ENCODE peak calls at places on chromosomes 2 and 18, in seven cellular contexts. One of them, this sample, is unnamed.

GRCh38 chr2:18161681-18162080 is 283.2 kb downstream of the KCNS3 start:
- DNase-seq in adrenal gland: no peak
- DNase-seq in epithelial cell of esophagus: no peak
- DNase-seq in fibroblast of lung: no peak
- DNase-seq in OCI-LY7: no peak
- DNase-seq in DND-41: no peak
- DNase-seq in CD8-positive, alpha-beta T cell: no peak
- DNase-seq in this sample: no peak

GRCh38 chr18:1412660-1413659 is 508.3 kb downstream of the ADCYAP1 start:
- DNase-seq in epithelial cell of esophagus: peak; percentile 0
- DNase-seq in adrenal gland: no peak
- DNase-seq in CD8-positive, alpha-beta T cell: no peak
- DNase-seq in fibroblast of lung: no peak
- DNase-seq in OCI-LY7: no peak
- DNase-seq in DND-41: no peak
- DNase-seq in this sample: no peak

GRCh38 chr18:6959110-6959509 is 158.5 kb downstream of the LAMA1 start:
- DNase-seq in epithelial cell of esophagus: no peak
- DNase-seq in CD8-positive, alpha-beta T cell: no peak
- DNase-seq in OCI-LY7: no peak
- DNase-seq in DND-41: no peak
- DNase-seq in fibroblast of lung: no peak
- DNase-seq in adrenal gland: no peak
- DNase-seq in this sample: no peak

GRCh38 chr2:203689424-203690109 is 16.9 kb upstream of the CD28 start:
- DNase-seq in adrenal gland: no peak
- DNase-seq in epithelial cell of esophagus: no peak
- DNase-seq in CD8-positive, alpha-beta T cell: no peak
- DNase-seq in OCI-LY7: peak; percentile 67
- DNase-seq in fibroblast of lung: no peak
- DNase-seq in DND-41: peak; percentile 21
- DNase-seq in this sample: no peak

GRCh38 chr18:43780782-43781340 is 503.6 kb upstream of the SYT4 start:
- DNase-seq in OCI-LY7: no peak
- DNase-seq in DND-41: no peak
- DNase-seq in CD8-positive, alpha-beta T cell: no peak
- DNase-seq in epithelial cell of esophagus: peak; percentile 60
- DNase-seq in adrenal gland: no peak
- DNase-seq in fibroblast of lung: peak; percentile 54
- DNase-seq in this sample: peak; percentile 16

GRCh38 chr2:234555616-234556249 is 58.9 kb upstream of the ARL4C start:
- DNase-seq in OCI-LY7: no peak
- DNase-seq in DND-41: no peak
- DNase-seq in epithelial cell of esophagus: no peak
- DNase-seq in CD8-positive, alpha-beta T cell: no peak
- DNase-seq in fibroblast of lung: no peak
- DNase-seq in adrenal gland: no peak
- DNase-seq in this sample: no peak

GRCh38 chr18:73848656-73849055 is 299.0 kb downstream of the FBXO15 start:
- DNase-seq in adrenal gland: no peak
- DNase-seq in fibroblast of lung: peak; percentile 75
- DNase-seq in CD8-positive, alpha-beta T cell: no peak
- DNase-seq in epithelial cell of esophagus: peak; percentile 14
- DNase-seq in DND-41: no peak
- DNase-seq in OCI-LY7: no peak
- DNase-seq in this sample: peak; percentile 90

GRCh38 chr2:219001577-219002394 is 8.6 kb upstream of the CRYBA2 start:
- DNase-seq in OCI-LY7: no peak
- DNase-seq in DND-41: no peak
- DNase-seq in fibroblast of lung: no peak
- DNase-seq in adrenal gland: no peak
- DNase-seq in epithelial cell of esophagus: peak; percentile 83
- DNase-seq in CD8-positive, alpha-beta T cell: peak; percentile 29
- DNase-seq in this sample: no peak

GRCh38 chr2:48414980-48415764 is 114.8 kb upstream of the STON1 start:
- DNase-seq in OCI-LY7: no peak
- DNase-seq in adrenal gland: no peak
- DNase-seq in CD8-positive, alpha-beta T cell: no peak
- DNase-seq in epithelial cell of esophagus: no peak
- DNase-seq in fibroblast of lung: peak; percentile 10
- DNase-seq in DND-41: peak; percentile 49
- DNase-seq in this sample: no peak

GRCh38 chr18:58894937-58895336 is 30.3 kb downstream of the ZNF532 start:
- DNase-seq in epithelial cell of esophagus: no peak
- DNase-seq in OCI-LY7: no peak
- DNase-seq in adrenal gland: no peak
- DNase-seq in fibroblast of lung: no peak
- DNase-seq in DND-41: no peak
- DNase-seq in CD8-positive, alpha-beta T cell: no peak
- DNase-seq in this sample: no peak

GRCh38 chr2:9263388-9263787 is 56.8 kb downstream of the ASAP2 start:
- DNase-seq in CD8-positive, alpha-beta T cell: no peak
- DNase-seq in fibroblast of lung: no peak
- DNase-seq in adrenal gland: no peak
- DNase-seq in epithelial cell of esophagus: no peak
- DNase-seq in OCI-LY7: no peak
- DNase-seq in DND-41: no peak
- DNase-seq in this sample: no peak

GRCh38 chr2:37851428-37851827 is 73.7 kb upstream of the RMDN2 start:
- DNase-seq in CD8-positive, alpha-beta T cell: no peak
- DNase-seq in fibroblast of lung: no peak
- DNase-seq in OCI-LY7: no peak
- DNase-seq in epithelial cell of esophagus: no peak
- DNase-seq in adrenal gland: no peak
- DNase-seq in DND-41: no peak
- DNase-seq in this sample: no peak

GRCh38 chr2:152200562-152201465 is 25.3 kb upstream of the STAM2 start:
- DNase-seq in CD8-positive, alpha-beta T cell: no peak
- DNase-seq in fibroblast of lung: peak; percentile 96
- DNase-seq in DND-41: peak; percentile 26
- DNase-seq in adrenal gland: peak; percentile 91
- DNase-seq in epithelial cell of esophagus: peak; percentile 100
- DNase-seq in OCI-LY7: no peak
- DNase-seq in this sample: peak; percentile 97

GRCh38 chr2:176675557-176676256 is 406.5 kb downstream of the MTX2 start:
- DNase-seq in epithelial cell of esophagus: no peak
- DNase-seq in adrenal gland: no peak
- DNase-seq in DND-41: no peak
- DNase-seq in CD8-positive, alpha-beta T cell: no peak
- DNase-seq in fibroblast of lung: no peak
- DNase-seq in OCI-LY7: no peak
- DNase-seq in this sample: no peak

GRCh38 chr2:217797661-217798069 is 205.1 kb downstream of the TNS1 start:
- DNase-seq in CD8-positive, alpha-beta T cell: no peak
- DNase-seq in adrenal gland: no peak
- DNase-seq in OCI-LY7: peak; percentile 17
- DNase-seq in epithelial cell of esophagus: peak; percentile 84
- DNase-seq in DND-41: no peak
- DNase-seq in fibroblast of lung: no peak
- DNase-seq in this sample: no peak

GRCh38 chr18:7609617-7610016 is 42.5 kb downstream of the PTPRM start:
- DNase-seq in epithelial cell of esophagus: no peak
- DNase-seq in fibroblast of lung: no peak
- DNase-seq in adrenal gland: no peak
- DNase-seq in DND-41: no peak
- DNase-seq in CD8-positive, alpha-beta T cell: no peak
- DNase-seq in OCI-LY7: no peak
- DNase-seq in this sample: no peak

GRCh38 chr2:1140389-1141003 is 189.8 kb downstream of the SNTG2 start:
- DNase-seq in DND-41: peak; percentile 40
- DNase-seq in adrenal gland: peak; percentile 33
- DNase-seq in OCI-LY7: peak; percentile 24
- DNase-seq in fibroblast of lung: peak; percentile 0
- DNase-seq in epithelial cell of esophagus: no peak
- DNase-seq in CD8-positive, alpha-beta T cell: peak; percentile 55
- DNase-seq in this sample: no peak

GRCh38 chr2:9378433-9379371 is 44.6 kb downstream of the ITGB1BP1 start:
- DNase-seq in epithelial cell of esophagus: peak; percentile 58
- DNase-seq in fibroblast of lung: peak; percentile 85
- DNase-seq in adrenal gland: peak; percentile 76
- DNase-seq in CD8-positive, alpha-beta T cell: no peak
- DNase-seq in OCI-LY7: no peak
- DNase-seq in DND-41: no peak
- DNase-seq in this sample: peak; percentile 69

GRCh38 chr2:16623046-16623445 is 42.6 kb downstream of the CYRIA start:
- DNase-seq in epithelial cell of esophagus: peak; percentile 82
- DNase-seq in DND-41: no peak
- DNase-seq in CD8-positive, alpha-beta T cell: no peak
- DNase-seq in fibroblast of lung: peak; percentile 57
- DNase-seq in OCI-LY7: no peak
- DNase-seq in adrenal gland: no peak
- DNase-seq in this sample: no peak

GRCh38 chr2:189020179-189020578 is 46.0 kb downstream of the COL3A1 start:
- DNase-seq in OCI-LY7: no peak
- DNase-seq in fibroblast of lung: no peak
- DNase-seq in adrenal gland: no peak
- DNase-seq in epithelial cell of esophagus: no peak
- DNase-seq in CD8-positive, alpha-beta T cell: no peak
- DNase-seq in DND-41: no peak
- DNase-seq in this sample: peak; percentile 20

GRCh38 chr2:174356347-174356746 is 21.6 kb downstream of the SP9 start:
- DNase-seq in OCI-LY7: no peak
- DNase-seq in epithelial cell of esophagus: no peak
- DNase-seq in CD8-positive, alpha-beta T cell: no peak
- DNase-seq in DND-41: no peak
- DNase-seq in adrenal gland: no peak
- DNase-seq in fibroblast of lung: no peak
- DNase-seq in this sample: no peak
- H3K4me3 ChIP-seq in OCI-LY7: no peak overlapping the region
- H3K4me3 ChIP-seq in epithelial cell of esophagus: no peak overlapping the region
- H3K4me3 ChIP-seq in CD8-positive, alpha-beta T cell: no peak overlapping the region
- H3K4me3 ChIP-seq in DND-41: no peak overlapping the region
- H3K4me3 ChIP-seq in adrenal gland: no peak overlapping the region
- H3K4me3 ChIP-seq in fibroblast of lung: no peak overlapping the region
- H3K4me3 ChIP-seq in this sample: no peak overlapping the region

GRCh38 chr2:82260521-82260920 is 1956.0 kb upstream of the LRRTM1 start:
- DNase-seq in fibroblast of lung: no peak
- DNase-seq in adrenal gland: no peak
- DNase-seq in epithelial cell of esophagus: no peak
- DNase-seq in DND-41: no peak
- DNase-seq in OCI-LY7: no peak
- DNase-seq in CD8-positive, alpha-beta T cell: no peak
- DNase-seq in this sample: no peak
- H3K4me3 ChIP-seq in fibroblast of lung: no peak overlapping the region
- H3K4me3 ChIP-seq in adrenal gland: no peak overlapping the region
- H3K4me3 ChIP-seq in epithelial cell of esophagus: no peak overlapping the region
- H3K4me3 ChIP-seq in DND-41: no peak overlapping the region
- H3K4me3 ChIP-seq in OCI-LY7: no peak overlapping the region
- H3K4me3 ChIP-seq in CD8-positive, alpha-beta T cell: no peak overlapping the region
- H3K4me3 ChIP-seq in this sample: no peak overlapping the region

GRCh38 chr2:60070851-60071250 is 482.6 kb downstream of the BCL11A start:
- DNase-seq in CD8-positive, alpha-beta T cell: no peak
- DNase-seq in fibroblast of lung: no peak
- DNase-seq in epithelial cell of esophagus: no peak
- DNase-seq in DND-41: no peak
- DNase-seq in adrenal gland: no peak
- DNase-seq in OCI-LY7: no peak
- DNase-seq in this sample: no peak

GRCh38 chr2:60071427-60071826 is 482.0 kb downstream of the BCL11A start:
- DNase-seq in adrenal gland: no peak
- DNase-seq in DND-41: no peak
- DNase-seq in OCI-LY7: no peak
- DNase-seq in fibroblast of lung: no peak
- DNase-seq in epithelial cell of esophagus: no peak
- DNase-seq in CD8-positive, alpha-beta T cell: no peak
- DNase-seq in this sample: no peak

GRCh38 chr2:60072609-60073008 is 480.8 kb downstream of the BCL11A start:
- DNase-seq in fibroblast of lung: no peak
- DNase-seq in OCI-LY7: no peak
- DNase-seq in DND-41: no peak
- DNase-seq in epithelial cell of esophagus: no peak
- DNase-seq in adrenal gland: no peak
- DNase-seq in CD8-positive, alpha-beta T cell: no peak
- DNase-seq in this sample: no peak

GRCh38 chr2:60068755-60069154 is 484.7 kb downstream of the BCL11A start:
- DNase-seq in adrenal gland: no peak
- DNase-seq in CD8-positive, alpha-beta T cell: no peak
- DNase-seq in DND-41: no peak
- DNase-seq in OCI-LY7: no peak
- DNase-seq in epithelial cell of esophagus: no peak
- DNase-seq in fibroblast of lung: no peak
- DNase-seq in this sample: no peak

GRCh38 chr2:60070166-60070565 is 483.3 kb downstream of the BCL11A start:
- DNase-seq in DND-41: no peak
- DNase-seq in adrenal gland: no peak
- DNase-seq in CD8-positive, alpha-beta T cell: no peak
- DNase-seq in OCI-LY7: no peak
- DNase-seq in epithelial cell of esophagus: no peak
- DNase-seq in fibroblast of lung: no peak
- DNase-seq in this sample: no peak
- H3K4me3 ChIP-seq in DND-41: no peak overlapping the region
- H3K4me3 ChIP-seq in adrenal gland: no peak overlapping the region
- H3K4me3 ChIP-seq in CD8-positive, alpha-beta T cell: no peak overlapping the region
- H3K4me3 ChIP-seq in OCI-LY7: no peak overlapping the region
- H3K4me3 ChIP-seq in epithelial cell of esophagus: no peak overlapping the region
- H3K4me3 ChIP-seq in fibroblast of lung: no peak overlapping the region
- H3K4me3 ChIP-seq in this sample: no peak overlapping the region

GRCh38 chr2:233250985-233251305 is 528 bp upstream of the ATG16L1 start:
- DNase-seq in fibroblast of lung: no peak
- DNase-seq in adrenal gland: no peak
- DNase-seq in epithelial cell of esophagus: no peak
- DNase-seq in OCI-LY7: no peak
- DNase-seq in DND-41: no peak
- DNase-seq in CD8-positive, alpha-beta T cell: no peak
- DNase-seq in this sample: no peak

GRCh38 chr2:233252227-233252626 is 754 bp downstream of the ATG16L1 start:
- DNase-seq in epithelial cell of esophagus: no peak
- DNase-seq in fibroblast of lung: no peak
- DNase-seq in CD8-positive, alpha-beta T cell: no peak
- DNase-seq in OCI-LY7: peak; percentile 27
- DNase-seq in DND-41: peak; percentile 8
- DNase-seq in adrenal gland: peak; percentile 20
- DNase-seq in this sample: no peak

GRCh38 chr2:233251306-233252116 is at the start of gene ATG16L1:
- DNase-seq in adrenal gland: peak; percentile 97
- DNase-seq in epithelial cell of esophagus: peak; percentile 98
- DNase-seq in DND-41: peak; percentile 96
- DNase-seq in CD8-positive, alpha-beta T cell: peak; percentile 94
- DNase-seq in OCI-LY7: peak; percentile 98
- DNase-seq in fibroblast of lung: peak; percentile 95
- DNase-seq in this sample: peak; percentile 95

GRCh38 chr2:233248999-233249398 is 2.5 kb upstream of the ATG16L1 start:
- DNase-seq in OCI-LY7: no peak
- DNase-seq in fibroblast of lung: no peak
- DNase-seq in adrenal gland: no peak
- DNase-seq in epithelial cell of esophagus: no peak
- DNase-seq in DND-41: no peak
- DNase-seq in CD8-positive, alpha-beta T cell: no peak
- DNase-seq in this sample: no peak

DNA sequence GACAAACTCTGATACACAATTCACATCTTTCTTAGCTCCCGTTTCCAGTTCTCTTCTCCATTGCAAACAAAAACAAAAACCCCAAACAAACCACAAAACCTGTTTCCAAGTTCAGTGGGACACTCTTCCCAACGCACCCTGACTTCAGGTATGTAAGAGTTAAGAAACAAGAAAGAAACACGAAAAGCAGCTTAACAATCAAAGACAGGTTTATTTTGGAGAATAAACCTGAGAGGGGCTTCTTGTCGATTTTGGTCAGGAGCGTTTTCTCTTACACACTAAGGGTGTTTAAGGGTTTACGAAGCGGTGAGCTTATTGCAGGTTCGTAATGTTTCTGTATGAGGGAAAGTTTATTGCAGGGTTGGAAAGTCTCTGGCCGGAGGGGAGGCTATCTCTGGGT is 905 bp upstream of the ATG16L1 start:
- DNase-seq in fibroblast of lung: no peak
- DNase-seq in epithelial cell of esophagus: no peak
- DNase-seq in CD8-positive, alpha-beta T cell: no peak
- DNase-seq in OCI-LY7: no peak
- DNase-seq in DND-41: no peak
- DNase-seq in adrenal gland: no peak
- DNase-seq in this sample: no peak
- H3K4me3 ChIP-seq in fibroblast of lung: no peak overlapping the region
- H3K4me3 ChIP-seq in epithelial cell of esophagus: no peak overlapping the region
- H3K4me3 ChIP-seq in CD8-positive, alpha-beta T cell: no peak overlapping the region
- H3K4me3 ChIP-seq in OCI-LY7: no peak overlapping the region
- H3K4me3 ChIP-seq in DND-41: no peak overlapping the region
- H3K4me3 ChIP-seq in adrenal gland: no peak overlapping the region
- H3K4me3 ChIP-seq in this sample: no peak overlapping the region

This sample was measured in fibroblast of the aortic adventitia.